ENCODE peak calls at places on chromosomes 13 and 19, in six cellular contexts. U, Q, W, T, F and D are unnamed samples.
A peak's percentile ranks its signal among the peaks of the same experiment; 100 is the strongest.

GRCh38 chr13:40161931-40162330 is 504.5 kb downstream of the FOXO1 start:
- DNase-seq in U (no peak), T (no peak), W (no peak), Q (no peak), F (no peak), D (no peak)

GRCh38 chr13:42078113-42078769 is 29.8 kb downstream of the DGKH start:
- DNase-seq in Q (no peak), U (no peak), W (no peak), F (peak; percentile 63), T (peak; percentile 52), D (no peak)

GRCh38 chr13:83853771-83854170 is 28.5 kb downstream of the SLITRK1 start:
- DNase-seq in Q (no peak), T (no peak), W (no peak), F (no peak), U (no peak), D (no peak)

GRCh38 chr19:10769533-10770491 is 51.9 kb downstream of the DNM2 start:
- DNase-seq in Q (no peak), W (no peak), U (no peak), T (no peak), F (peak; percentile 54), D (no peak)

GRCh38 chr19:48530770-48531169 is 19.1 kb upstream of the LMTK3 start:
- DNase-seq in W (no peak), Q (no peak), T (no peak), F (no peak), U (no peak), D (no peak)

GRCh38 chr19:16849168-16849567 is 20.0 kb downstream of the SIN3B start:
- DNase-seq in T (no peak), W (no peak), Q (no peak), U (no peak), F (no peak), D (no peak)

GRCh38 chr13:78298657-78299056 is 304.7 kb downstream of the POU4F1 start:
- DNase-seq in T (no peak), Q (no peak), U (no peak), F (no peak), W (no peak), D (no peak)

GRCh38 chr19:50500060-50500752 is 10.8 kb downstream of the JOSD2 start:
- DNase-seq in Q (no peak), F (peak; percentile 61), T (no peak), U (no peak), W (no peak), D (no peak)

GRCh38 chr19:39494661-39495060 is 4.1 kb upstream of the DLL3 start:
- DNase-seq in Q (no peak), T (no peak), U (no peak), W (no peak), F (no peak), D (no peak)

GRCh38 chr13:33446821-33447481 is 161.4 kb upstream of the STARD13 start:
- DNase-seq in T (peak; percentile 49), F (no peak), W (no peak), Q (no peak), U (peak; percentile 84), D (no peak)

GRCh38 chr13:33862006-33862405 is 44.1 kb downstream of the RFC3 start:
- DNase-seq in U (no peak), T (no peak), Q (no peak), F (no peak), W (no peak), D (no peak)

GRCh38 chr19:54173951-54174817 is 1.2 kb upstream of the TMC4 start:
- DNase-seq in U (no peak), W (no peak), Q (no peak), T (no peak), F (no peak), D (no peak)

GRCh38 chr13:36530050-36530789 is 97.9 kb downstream of the CCNA1 start:
- DNase-seq in Q (no peak), W (no peak), U (no peak), F (peak; percentile 32), T (no peak), D (no peak)

GRCh38 chr13:79070343-79070974 is 335.6 kb downstream of the RBM26 start:
- DNase-seq in W (no peak), U (no peak), T (no peak), F (no peak), Q (no peak), D (no peak)

GRCh38 chr13:75415720-75416119 is 66.2 kb downstream of the TBC1D4 start:
- DNase-seq in F (no peak), W (no peak), T (peak; percentile 22), U (peak; percentile 43), Q (no peak), D (no peak)

GRCh38 chr13:109671919-109672318 is 114.5 kb downstream of the IRS2 start:
- DNase-seq in W (no peak), F (no peak), T (no peak), U (no peak), Q (no peak), D (no peak)

GRCh38 chr19:22532388-22533310 is 101.5 kb upstream of the ZNF492 start:
- DNase-seq in F (no peak), W (no peak), Q (no peak), T (no peak), U (no peak), D (no peak)

GRCh38 chr13:100234006-100234405 is 145.1 kb downstream of the PCCA start:
- DNase-seq in F (no peak), U (no peak), T (no peak), Q (no peak), W (no peak), D (peak; percentile 43)

GRCh38 chr13:62250501-62251175 is 835.0 kb upstream of the PCDH20 start:
- DNase-seq in U (no peak), Q (no peak), T (no peak), W (no peak), F (no peak), D (no peak)

GRCh38 chr13:74134226-74134776 is at the start of gene KLF12:
- DNase-seq in F (peak; percentile 96), W (no peak), Q (peak; percentile 90), U (peak; percentile 86), T (no peak), D (peak; percentile 90)

GRCh38 chr19:5914358-5914774 is 312 bp downstream of the CAPS start:
- DNase-seq in Q (no peak), W (no peak), F (no peak), T (no peak), U (no peak), D (no peak)

GRCh38 chr19:45179063-45179847 is 671 bp downstream of the BLOC1S3 start:
- DNase-seq in U (no peak), T (no peak), Q (no peak), F (no peak), W (no peak), D (no peak)

GRCh38 chr19:32622002-32622401 is 41.0 kb downstream of the PDCD5 start:
- DNase-seq in F (no peak), U (no peak), Q (no peak), T (no peak), W (no peak), D (no peak)

GRCh38 chr19:35408284-35409171 is 37.7 kb downstream of the GPR42 start:
- DNase-seq in U (no peak), T (no peak), W (no peak), F (no peak), Q (no peak), D (no peak)

GRCh38 chr19:13056052-13056660 is 46.5 kb downstream of the LYL1 start:
- DNase-seq in F (peak; percentile 85), W (no peak), T (peak; percentile 67), Q (no peak), U (peak; percentile 63), D (no peak)

GRCh38 chr13:36154567-36155231 is 23.5 kb upstream of the DCLK1 start:
- DNase-seq in T (no peak), Q (no peak), F (peak; percentile 30), U (no peak), W (no peak), D (no peak)

GRCh38 chr19:38736036-38736412 is 8.2 kb downstream of the CAPN12 start:
- DNase-seq in Q (peak; percentile 36), T (no peak), U (no peak), F (peak; percentile 61), W (no peak), D (no peak)

GRCh38 chr19:9673912-9674668 is 810 bp downstream of the ZNF562 start:
- DNase-seq in T (no peak), F (peak; percentile 32), W (no peak), Q (no peak), U (no peak), D (no peak)

GRCh38 chr19:7739211-7739752 is 7.4 kb upstream of the CLEC4G start:
- DNase-seq in Q (no peak), W (no peak), U (no peak), T (no peak), F (no peak), D (no peak)

GRCh38 chr13:51862965-51863364 is 1.2 kb downstream of the CCDC70 start:
- DNase-seq in W (peak; percentile 18), U (no peak), Q (no peak), T (no peak), F (no peak), D (no peak)

GRCh38 chr19:33246729-33247440 is 21.2 kb upstream of the SLC7A10 start:
- DNase-seq in Q (no peak), U (no peak), W (no peak), T (no peak), F (no peak), D (no peak)

GRCh38 chr19:47492137-47492533 is 8.1 kb upstream of the KPTN start:
- DNase-seq in F (no peak), Q (no peak), U (no peak), T (no peak), W (no peak), D (no peak)